ENCODE peak calls at places on chromosome 20, in four cellular contexts. K is K562, P is WTC11, B is GM12878. D is an unnamed sample.

GRCh38 chr20:34720266-34720665 is 16.1 kb downstream of the TP53INP2 start:
- DNase-seq in P (no peak), K (no peak), B (no peak), D (no peak)

GRCh38 chr20:41149679-41150131 is 12.4 kb downstream of the PLCG1 start:
- DNase-seq in B (no peak), P (no peak), K (peak), D (peak)

GRCh38 chr20:4483481-4483880 is 238.2 kb upstream of the PRND start:
- DNase-seq in B (no peak), P (no peak), K (no peak), D (no peak)

GRCh38 chr20:4973330-4974097 is 27.8 kb downstream of the SLC23A2 start:
- DNase-seq in B (peak), P (no peak), K (no peak), D (peak)

GRCh38 chr20:24970743-24971142 is 21.7 kb downstream of the CST7 start:
- DNase-seq in P (no peak), B (no peak), K (no peak), D (no peak)

GRCh38 chr20:7855545-7855944 is 84.7 kb downstream of the HAO1 start:
- DNase-seq in P (no peak), K (no peak), B (no peak), D (no peak)

GRCh38 chr20:38109025-38109541 is 56.0 kb downstream of the TGM2 start:
- DNase-seq in B (no peak), K (no peak), P (no peak), D (no peak)

GRCh38 chr20:6966721-6967120 is 199.2 kb downstream of the BMP2 start:
- DNase-seq in K (no peak), B (no peak), P (no peak), D (no peak)

GRCh38 chr20:25308083-25308491 is 60.2 kb downstream of the PYGB start:
- DNase-seq in P (no peak), B (no peak), K (no peak), D (no peak)

GRCh38 chr20:60071965-60072364 is 113.7 kb downstream of the CDH26 start:
- DNase-seq in P (no peak), B (no peak), K (no peak), D (no peak)

GRCh38 chr20:56117350-56117749 is 112.0 kb upstream of the CBLN4 start:
- DNase-seq in B (no peak), P (no peak), K (no peak), D (no peak)

GRCh38 chr20:46229478-46229877 is 78.8 kb downstream of the CDH22 start:
- DNase-seq in K (no peak), B (no peak), P (no peak), D (no peak)

GRCh38 chr20:61252601-61253263 is 671 bp downstream of the CDH4 start:
- DNase-seq in B (no peak), K (no peak), P (no peak), D (no peak)

GRCh38 chr20:62536731-62537401 is 61.1 kb upstream of the GATA5 start:
- DNase-seq in P (no peak), B (no peak), K (no peak), D (no peak)

GRCh38 chr20:56155625-56156024 is 92.9 kb upstream of the MC3R start:
- DNase-seq in K (no peak), P (no peak), B (no peak), D (no peak)

GRCh38 chr20:36318166-36318565 is 12.0 kb downstream of the DLGAP4 start:
- DNase-seq in P (peak), B (no peak), K (no peak), D (no peak)

GRCh38 chr20:37598101-37598530 is 70.4 kb upstream of the BLCAP start:
- DNase-seq in K (no peak), B (no peak), P (peak), D (no peak)

GRCh38 chr20:29876911-29877285 is 1380.6 kb upstream of the DEFB115 start:
- DNase-seq in P (no peak), K (no peak), B (no peak), D (no peak)

GRCh38 chr20:37956099-37956498 is 53.2 kb downstream of the VSTM2L start:
- DNase-seq in P (no peak), K (no peak), B (no peak), D (no peak)

GRCh38 chr20:46112430-46113020 is 5.6 kb upstream of the CD40 start:
- DNase-seq in B (no peak), P (no peak), K (no peak), D (no peak)

GRCh38 chr20:43765933-43766332 is 39.1 kb upstream of the GTSF1L start:
- DNase-seq in P (no peak), K (no peak), B (no peak), D (no peak)

GRCh38 chr20:63556873-63557478 is 3.0 kb downstream of the FNDC11 start:
- DNase-seq in K (no peak), P (no peak), B (no peak), D (no peak)

GRCh38 chr20:63553933-63554290 is at the start of gene FNDC11:
- DNase-seq in P (peak), K (peak), B (no peak), D (no peak)

GRCh38 chr20:63554361-63555278 is 661 bp downstream of the FNDC11 start:
- DNase-seq in P (no peak), B (no peak), K (no peak), D (no peak)

GRCh38 chr20:63557481-63557891 is 3.5 kb downstream of the FNDC11 start:
- DNase-seq in K (no peak), P (no peak), B (no peak), D (no peak)

GRCh38 chr20:63555661-63556381 is 1.9 kb downstream of the FNDC11 start:
- DNase-seq in K (no peak), P (no peak), B (no peak), D (no peak)
- TF ChIP-seq CBFB in K (no peak), P (no peak), B (no peak), D (no peak)

GRCh38 chr20:10761232-10761631 is 87.4 kb upstream of the JAG1 start:
- DNase-seq in P (no peak), B (no peak), K (no peak), D (peak)
- TF ChIP-seq NR2C2 in P (no peak), B (no peak), K (no peak), D (no peak)

GRCh38 chr20:1434571-1435336 is 31.9 kb downstream of the NSFL1C start:
- DNase-seq in K (peak), B (peak), P (no peak), D (no peak)
- TF ChIP-seq CBFB in K (no peak), B (peak), P (no peak), D (no peak)

GRCh38 chr20:16619953-16620352 is 46.7 kb upstream of the KIF16B start:
- DNase-seq in P (no peak), K (no peak), B (no peak), D (no peak)

GRCh38 chr20:16620961-16621360 is 47.7 kb upstream of the KIF16B start:
- DNase-seq in P (no peak), K (no peak), B (no peak), D (no peak)

GRCh38 chr20:16622501-16622900 is 49.3 kb upstream of the KIF16B start:
- DNase-seq in B (no peak), K (no peak), P (no peak), D (no peak)

GRCh38 chr20:16624106-16624505 is 50.9 kb upstream of the KIF16B start:
- DNase-seq in P (no peak), B (no peak), K (no peak), D (peak)

GRCh38 chr20:16621435-16622141 is 48.3 kb upstream of the KIF16B start:
- DNase-seq in B (no peak), P (no peak), K (no peak), D (no peak)
- TF ChIP-seq NR2C2 in B (no peak), P (no peak), K (no peak), D (no peak)

DNA sequence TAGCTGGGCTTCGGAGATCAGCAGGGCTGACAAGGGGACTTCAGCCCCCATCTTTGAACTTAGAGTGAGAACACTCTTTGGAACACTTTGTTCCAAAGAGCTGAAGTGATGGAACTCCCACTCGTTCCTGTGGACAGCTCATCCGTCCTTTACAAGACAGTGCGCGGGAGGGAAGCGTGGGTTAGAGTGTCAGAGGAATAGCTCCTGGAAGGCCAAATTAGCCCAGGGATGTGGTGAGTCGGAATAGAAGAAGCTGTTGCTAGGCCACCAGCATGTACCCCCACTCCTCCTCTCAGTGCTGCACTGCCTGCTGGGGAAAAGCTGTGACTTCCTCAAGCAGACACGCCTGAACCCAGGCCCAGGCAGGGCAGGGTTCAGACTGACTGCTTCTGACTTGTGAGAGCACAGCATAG is 1.7 kb downstream of the SDCBP2 start:
- DNase-seq in K (no peak), P (no peak), B (no peak), D (no peak)
- TF ChIP-seq CBFB in K (no peak), P (no peak), B (no peak), D (no peak)

GRCh38 chr20:30922129-30922528 is 335.3 kb upstream of the DEFB115 start:
- DNase-seq in B (no peak), P (no peak), K (no peak), D (no peak)
- TF ChIP-seq NR2C2 in B (no peak), P (no peak), K (no peak), D (no peak)

GRCh38 chr20:63700199-63701050 is 4.0 kb downstream of the TNFRSF6B start:
- DNase-seq in P (no peak), K (peak), B (no peak), D (no peak)

GRCh38 chr20:63697868-63698545 is 1.6 kb downstream of the TNFRSF6B start:
- DNase-seq in K (peak), B (no peak), P (no peak), D (no peak)

GRCh38 chr20:63697357-63697867 is 960 bp downstream of the TNFRSF6B start:
- DNase-seq in K (peak), P (no peak), B (no peak), D (no peak)

GRCh38 chr20:63699466-63700198 is 3.2 kb downstream of the TNFRSF6B start:
- DNase-seq in B (no peak), P (no peak), K (peak), D (no peak)

GRCh38 chr20:63698739-63699465 is 2.5 kb downstream of the TNFRSF6B start:
- DNase-seq in B (peak), K (peak), P (no peak), D (no peak)
- TF ChIP-seq CBFB in B (peak), K (no peak), P (no peak), D (no peak)

DNA sequence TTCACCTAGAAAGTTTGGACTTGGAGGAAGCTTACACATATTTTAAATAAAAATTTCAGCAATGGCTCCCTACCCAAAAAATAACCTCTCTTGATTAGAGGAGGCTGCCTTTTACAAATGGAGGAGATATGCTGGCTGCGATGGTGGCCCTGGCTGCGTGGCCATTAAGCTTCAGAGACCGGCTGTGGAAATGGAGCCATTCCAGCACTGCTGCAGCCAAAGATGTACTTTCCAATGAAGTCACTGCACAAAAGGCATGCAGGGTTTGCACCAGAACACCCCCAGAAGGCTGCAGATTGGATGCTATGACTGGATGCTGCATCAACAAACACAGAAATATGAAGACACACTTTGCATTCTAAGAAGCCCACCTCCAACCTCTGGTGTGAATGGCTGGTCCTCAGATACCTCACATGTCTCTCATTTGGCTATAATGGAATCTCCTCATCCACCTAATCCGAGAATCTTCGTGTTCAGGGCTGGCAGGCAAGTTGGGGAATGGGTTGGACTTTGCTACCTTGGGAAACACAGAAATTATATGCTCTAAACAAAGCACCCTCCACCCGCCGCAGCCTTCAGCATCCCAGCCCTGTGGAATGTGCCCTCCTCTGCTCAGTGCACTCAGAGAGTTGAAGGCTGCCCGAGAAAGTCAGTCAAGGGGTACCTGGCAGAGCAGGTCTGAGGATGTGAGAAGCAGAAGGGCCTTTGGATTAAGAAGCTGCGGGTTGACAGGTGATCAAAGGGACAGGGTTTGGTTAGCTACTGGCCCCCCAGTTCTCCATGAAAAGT is 35.3 kb downstream of the APCDD1L start:
- DNase-seq in K (no peak), P (no peak), B (no peak), D (no peak)
- TF ChIP-seq NR2C2 in K (no peak), P (no peak), B (no peak), D (no peak)

D was measured in HepG2.